ENCODE peak calls at places on chromosomes 11 and 22, in six cellular contexts. One of them, this sample, is unnamed.
A peak's percentile ranks its signal among the peaks of the same experiment; 100 is the strongest.

GRCh38 chr11:42407379-42407778 is 904.4 kb upstream of the API5 start:
- DNase-seq in CD8-positive, alpha-beta T cell: no peak
- DNase-seq in body of pancreas: peak; percentile 5
- DNase-seq in pancreas: no peak
- DNase-seq in AG10803: no peak
- DNase-seq in AG09309: no peak
- DNase-seq in this sample: no peak

GRCh38 chr22:46432164-46433068 is 96.9 kb downstream of the TRMU start:
- DNase-seq in CD8-positive, alpha-beta T cell: peak; percentile 17
- DNase-seq in body of pancreas: no peak
- DNase-seq in pancreas: no peak
- DNase-seq in AG10803: peak; percentile 4
- DNase-seq in AG09309: no peak
- DNase-seq in this sample: no peak

GRCh38 chr11:15651033-15651432 is 536.3 kb downstream of the INSC start:
- DNase-seq in CD8-positive, alpha-beta T cell: no peak
- DNase-seq in body of pancreas: peak; percentile 6
- DNase-seq in pancreas: peak; percentile 14
- DNase-seq in AG10803: no peak
- DNase-seq in AG09309: no peak
- DNase-seq in this sample: no peak

GRCh38 chr11:134500621-134501020 is 88.6 kb upstream of the B3GAT1 start:
- DNase-seq in CD8-positive, alpha-beta T cell: no peak
- DNase-seq in body of pancreas: no peak
- DNase-seq in pancreas: no peak
- DNase-seq in AG10803: no peak
- DNase-seq in AG09309: no peak
- DNase-seq in this sample: no peak

GRCh38 chr11:47185305-47186075 is 744 bp downstream of the PACSIN3 start:
- DNase-seq in CD8-positive, alpha-beta T cell: no peak
- DNase-seq in body of pancreas: peak; percentile 76
- DNase-seq in pancreas: peak; percentile 64
- DNase-seq in AG10803: peak; percentile 26
- DNase-seq in AG09309: no peak
- DNase-seq in this sample: no peak

GRCh38 chr22:19040581-19041402 is 81.4 kb downstream of the DGCR2 start:
- DNase-seq in CD8-positive, alpha-beta T cell: no peak
- DNase-seq in body of pancreas: no peak
- DNase-seq in pancreas: no peak
- DNase-seq in AG10803: no peak
- DNase-seq in AG09309: no peak
- DNase-seq in this sample: peak; percentile 67

GRCh38 chr11:34263462-34264186 is 94.2 kb downstream of the ABTB2 start:
- DNase-seq in CD8-positive, alpha-beta T cell: no peak
- DNase-seq in body of pancreas: peak; percentile 92
- DNase-seq in pancreas: peak; percentile 87
- DNase-seq in AG10803: peak; percentile 70
- DNase-seq in AG09309: peak; percentile 35
- DNase-seq in this sample: no peak

GRCh38 chr11:60124802-60125432 is 36.5 kb downstream of the MS4A2 start:
- DNase-seq in CD8-positive, alpha-beta T cell: no peak
- DNase-seq in body of pancreas: no peak
- DNase-seq in pancreas: no peak
- DNase-seq in AG10803: no peak
- DNase-seq in AG09309: no peak
- DNase-seq in this sample: no peak

GRCh38 chr11:108122166-108122628 is 830 bp downstream of the ACAT1 start:
- DNase-seq in CD8-positive, alpha-beta T cell: no peak
- DNase-seq in body of pancreas: peak; percentile 53
- DNase-seq in pancreas: peak; percentile 37
- DNase-seq in AG10803: peak; percentile 25
- DNase-seq in AG09309: no peak
- DNase-seq in this sample: no peak

GRCh38 chr11:3043315-3043871 is 13.8 kb downstream of the CARS1 start:
- DNase-seq in CD8-positive, alpha-beta T cell: no peak
- DNase-seq in body of pancreas: peak; percentile 61
- DNase-seq in pancreas: peak; percentile 73
- DNase-seq in AG10803: peak; percentile 83
- DNase-seq in AG09309: no peak
- DNase-seq in this sample: peak; percentile 64

GRCh38 chr11:19445771-19446170 is 205.0 kb upstream of the E2F8 start:
- DNase-seq in CD8-positive, alpha-beta T cell: no peak
- DNase-seq in body of pancreas: no peak
- DNase-seq in pancreas: no peak
- DNase-seq in AG10803: no peak
- DNase-seq in AG09309: no peak
- DNase-seq in this sample: no peak

GRCh38 chr11:30459821-30460220 is 126.3 kb downstream of the MPPED2 start:
- DNase-seq in CD8-positive, alpha-beta T cell: no peak
- DNase-seq in body of pancreas: no peak
- DNase-seq in pancreas: no peak
- DNase-seq in AG10803: no peak
- DNase-seq in AG09309: no peak
- DNase-seq in this sample: no peak

GRCh38 chr11:65130631-65131416 is 3.5 kb downstream of the SYVN1 start:
- DNase-seq in CD8-positive, alpha-beta T cell: no peak
- DNase-seq in body of pancreas: no peak
- DNase-seq in pancreas: peak; percentile 23
- DNase-seq in AG10803: no peak
- DNase-seq in AG09309: no peak
- DNase-seq in this sample: peak; percentile 77

DNA sequence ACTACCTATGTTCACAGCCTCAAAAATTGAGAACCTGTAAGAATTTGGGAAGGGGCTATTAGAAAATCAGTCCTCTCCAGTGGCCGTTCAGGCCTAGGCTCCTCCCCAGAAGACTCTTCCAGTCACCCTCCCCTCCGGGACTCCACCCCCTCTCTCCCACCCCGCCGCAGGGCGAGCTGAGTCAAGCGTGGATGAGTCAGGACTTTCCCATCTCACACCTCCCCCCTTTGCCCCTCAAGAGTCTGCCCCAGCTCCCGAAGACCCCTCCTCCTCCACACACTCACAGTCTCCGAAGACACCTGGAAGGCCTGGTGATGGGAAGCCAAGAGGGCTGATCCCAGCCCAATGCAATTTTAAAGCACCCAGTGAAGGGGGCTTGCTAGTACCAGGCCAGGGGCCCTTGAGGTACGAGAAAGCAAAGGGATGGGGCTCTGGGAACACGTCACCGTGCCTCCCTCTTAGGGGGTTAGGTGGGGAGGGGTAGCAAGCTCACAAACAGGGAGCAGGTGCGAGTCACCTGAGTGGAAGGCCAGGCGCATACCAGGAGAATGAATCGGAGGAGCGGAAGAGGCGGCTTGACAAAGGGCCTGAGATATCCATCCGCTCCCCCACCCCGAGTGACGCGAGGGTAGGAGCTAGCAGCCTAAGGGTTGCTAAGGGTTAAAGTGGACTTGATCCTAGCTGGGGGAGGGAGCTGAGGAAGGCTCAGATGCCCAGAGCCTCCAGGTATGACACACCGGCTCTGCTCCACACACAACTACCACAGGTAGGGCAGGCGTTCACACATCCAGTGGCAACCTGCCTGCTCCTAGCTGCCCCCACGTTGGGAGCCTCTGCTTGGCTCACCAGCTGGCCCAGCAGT is 13.6 kb downstream of the BCL9L start:
- DNase-seq in CD8-positive, alpha-beta T cell: peak; percentile 83
- DNase-seq in body of pancreas: peak; percentile 61
- DNase-seq in pancreas: peak; percentile 64
- DNase-seq in AG10803: peak; percentile 85
- DNase-seq in AG09309: no peak
- DNase-seq in this sample: peak; percentile 82
- H3K4me3 ChIP-seq in CD8-positive, alpha-beta T cell: peak overlapping the region; percentile 44
- H3K4me3 ChIP-seq in body of pancreas: no peak overlapping the region
- H3K4me3 ChIP-seq in pancreas: no peak overlapping the region
- H3K4me3 ChIP-seq in AG10803: peak overlapping the region; percentile 51
- H3K4me3 ChIP-seq in AG09309: peak overlapping the region; percentile 15
- H3K4me3 ChIP-seq in this sample: no peak overlapping the region

GRCh38 chr11:10605941-10606381 is 37.5 kb upstream of the LYVE1 start:
- DNase-seq in CD8-positive, alpha-beta T cell: no peak
- DNase-seq in body of pancreas: peak; percentile 23
- DNase-seq in pancreas: no peak
- DNase-seq in AG10803: peak; percentile 79
- DNase-seq in AG09309: peak; percentile 28
- DNase-seq in this sample: peak; percentile 91

GRCh38 chr11:10603721-10604297 is 35.3 kb upstream of the LYVE1 start:
- DNase-seq in CD8-positive, alpha-beta T cell: no peak
- DNase-seq in body of pancreas: no peak
- DNase-seq in pancreas: no peak
- DNase-seq in AG10803: no peak
- DNase-seq in AG09309: no peak
- DNase-seq in this sample: no peak

GRCh38 chr11:10604340-10604748 is 35.9 kb upstream of the LYVE1 start:
- DNase-seq in CD8-positive, alpha-beta T cell: no peak
- DNase-seq in body of pancreas: no peak
- DNase-seq in pancreas: no peak
- DNase-seq in AG10803: peak; percentile 74
- DNase-seq in AG09309: no peak
- DNase-seq in this sample: no peak

GRCh38 chr11:10607462-10607861 is 39.0 kb upstream of the LYVE1 start:
- DNase-seq in CD8-positive, alpha-beta T cell: no peak
- DNase-seq in body of pancreas: no peak
- DNase-seq in pancreas: no peak
- DNase-seq in AG10803: no peak
- DNase-seq in AG09309: no peak
- DNase-seq in this sample: peak; percentile 77

GRCh38 chr11:10606536-10607208 is 38.2 kb upstream of the LYVE1 start:
- DNase-seq in CD8-positive, alpha-beta T cell: no peak
- DNase-seq in body of pancreas: no peak
- DNase-seq in pancreas: no peak
- DNase-seq in AG10803: peak; percentile 74
- DNase-seq in AG09309: peak; percentile 28
- DNase-seq in this sample: no peak
- H3K4me3 ChIP-seq in CD8-positive, alpha-beta T cell: no peak overlapping the region
- H3K4me3 ChIP-seq in body of pancreas: no peak overlapping the region
- H3K4me3 ChIP-seq in pancreas: no peak overlapping the region
- H3K4me3 ChIP-seq in AG10803: no peak overlapping the region
- H3K4me3 ChIP-seq in AG09309: no peak overlapping the region
- H3K4me3 ChIP-seq in this sample: no peak overlapping the region

GRCh38 chr11:96335389-96335788 is 7.6 kb downstream of the MAML2 start:
- DNase-seq in CD8-positive, alpha-beta T cell: no peak
- DNase-seq in body of pancreas: no peak
- DNase-seq in pancreas: no peak
- DNase-seq in AG10803: no peak
- DNase-seq in AG09309: no peak
- DNase-seq in this sample: no peak

GRCh38 chr11:96340555-96340885 is 2.5 kb downstream of the MAML2 start:
- DNase-seq in CD8-positive, alpha-beta T cell: no peak
- DNase-seq in body of pancreas: no peak
- DNase-seq in pancreas: no peak
- DNase-seq in AG10803: peak; percentile 57
- DNase-seq in AG09309: no peak
- DNase-seq in this sample: no peak

GRCh38 chr11:96339704-96340554 is 3.1 kb downstream of the MAML2 start:
- DNase-seq in CD8-positive, alpha-beta T cell: no peak
- DNase-seq in body of pancreas: no peak
- DNase-seq in pancreas: no peak
- DNase-seq in AG10803: peak; percentile 38
- DNase-seq in AG09309: no peak
- DNase-seq in this sample: no peak

GRCh38 chr11:96338910-96339703 is 3.9 kb downstream of the MAML2 start:
- DNase-seq in CD8-positive, alpha-beta T cell: peak; percentile 37
- DNase-seq in body of pancreas: no peak
- DNase-seq in pancreas: no peak
- DNase-seq in AG10803: peak; percentile 43
- DNase-seq in AG09309: no peak
- DNase-seq in this sample: peak; percentile 85

GRCh38 chr11:96337541-96338530 is 5.2 kb downstream of the MAML2 start:
- DNase-seq in CD8-positive, alpha-beta T cell: peak; percentile 43
- DNase-seq in body of pancreas: no peak
- DNase-seq in pancreas: no peak
- DNase-seq in AG10803: peak; percentile 54
- DNase-seq in AG09309: no peak
- DNase-seq in this sample: peak; percentile 80
- H3K4me3 ChIP-seq in CD8-positive, alpha-beta T cell: peak overlapping the region; percentile 98
- H3K4me3 ChIP-seq in body of pancreas: no peak overlapping the region
- H3K4me3 ChIP-seq in pancreas: no peak overlapping the region
- H3K4me3 ChIP-seq in AG10803: peak overlapping the region; percentile 63
- H3K4me3 ChIP-seq in AG09309: no peak overlapping the region
- H3K4me3 ChIP-seq in this sample: no peak overlapping the region

DNA sequence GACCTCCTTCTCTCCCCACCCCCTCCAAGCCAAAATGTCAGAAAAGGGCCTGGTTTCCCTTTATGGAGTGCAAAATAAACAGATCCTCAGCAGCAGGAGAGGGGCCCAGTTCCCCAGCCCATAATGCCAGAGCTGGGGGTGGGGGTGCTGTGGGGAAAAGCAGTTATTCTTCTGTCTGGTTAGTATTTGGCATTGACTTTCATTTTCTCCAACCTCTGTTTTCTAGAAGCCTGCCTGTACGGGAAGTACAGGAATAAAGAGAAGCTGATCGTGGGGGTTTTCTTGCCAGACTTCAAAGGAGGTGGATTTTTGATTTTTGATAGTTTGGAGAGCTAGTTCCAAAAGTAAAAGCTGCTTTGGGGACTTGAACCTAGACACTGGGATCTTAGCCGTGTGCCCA is 22.4 kb downstream of the FLI1 start:
- DNase-seq in CD8-positive, alpha-beta T cell: no peak
- DNase-seq in body of pancreas: no peak
- DNase-seq in pancreas: no peak
- DNase-seq in AG10803: no peak
- DNase-seq in AG09309: no peak
- DNase-seq in this sample: no peak
- H3K4me3 ChIP-seq in CD8-positive, alpha-beta T cell: peak overlapping the region; percentile 14
- H3K4me3 ChIP-seq in body of pancreas: no peak overlapping the region
- H3K4me3 ChIP-seq in pancreas: no peak overlapping the region
- H3K4me3 ChIP-seq in AG10803: no peak overlapping the region
- H3K4me3 ChIP-seq in AG09309: no peak overlapping the region
- H3K4me3 ChIP-seq in this sample: no peak overlapping the region

This sample was measured in spleen.